ENCODE peak calls at places on chromosomes 16 and 17, in seven cellular contexts. Y is A549, T is heart left ventricle, K is gastrocnemius medialis, U is Peyer's patch, E is breast epithelium, D is K562. J is an unnamed sample. For H3K4me1, the result is how much of the 10 kb centered on the place peaks cover.

GRCh38 chr17:69326302-69327059 is 452 bp downstream of the ABCA5 start:
- DNase-seq in U (no peak), Y (peak), T (no peak), D (no peak), E (no peak), K (no peak), J (no peak)

GRCh38 chr16:11546522-11547485 is 39.9 kb downstream of the LITAF start:
- DNase-seq in E (no peak), K (no peak), T (no peak), U (no peak), Y (peak), D (no peak), J (no peak)

GRCh38 chr17:12730931-12731521 is 58.3 kb upstream of the ARHGAP44 start:
- DNase-seq in D (no peak), T (peak), E (peak), Y (peak), K (no peak), U (peak), J (peak)

GRCh38 chr16:20306401-20306800 is 20.9 kb downstream of the GP2 start:
- DNase-seq in T (no peak), Y (no peak), K (no peak), D (no peak), U (no peak), E (no peak), J (no peak)

GRCh38 chr16:71919033-71919432 is 23.7 kb downstream of the IST1 start:
- DNase-seq in D (no peak), Y (no peak), T (no peak), E (no peak), K (no peak), U (no peak), J (no peak)

GRCh38 chr17:44607836-44608690 is 48.2 kb upstream of the MEIOC start:
- DNase-seq in U (no peak), T (no peak), D (no peak), K (no peak), Y (no peak), E (no peak), J (no peak)

GRCh38 chr16:280552-280951 is at the start of gene ARHGDIG:
- DNase-seq in Y (no peak), T (no peak), K (no peak), D (peak), U (no peak), E (no peak), J (no peak)

GRCh38 chr17:37608369-37609169 is 649 bp downstream of the SYNRG start:
- DNase-seq in U (no peak), K (no peak), E (no peak), Y (peak), D (no peak), T (no peak), J (no peak)

GRCh38 chr16:81744911-81745310 is 34.2 kb upstream of the PLCG2 start:
- DNase-seq in E (no peak), Y (no peak), U (no peak), K (no peak), T (no peak), D (no peak), J (no peak)

GRCh38 chr17:77963441-77963840 is 4.9 kb downstream of the TNRC6C start:
- DNase-seq in D (peak), E (peak), Y (no peak), K (peak), U (no peak), T (peak), J (peak)

GRCh38 chr17:4534928-4535666 is 20.1 kb downstream of the MYBBP1A start:
- DNase-seq in T (peak), E (no peak), D (no peak), Y (no peak), U (no peak), K (no peak), J (no peak)
- H3K27ac ChIP-seq in T (peak), E (peak), D (no peak), Y (peak), U (no peak), K (peak), J (peak)

GRCh38 chr17:19248149-19248922 is 11.2 kb downstream of the EPN2 start:
- DNase-seq in T (no peak), E (no peak), K (peak), D (peak), U (no peak), Y (no peak), J (no peak)

GRCh38 chr17:19247423-19247822 is 10.3 kb downstream of the EPN2 start:
- DNase-seq in D (no peak), K (peak), U (no peak), T (no peak), E (no peak), Y (no peak), J (peak)

GRCh38 chr17:19249681-19250080 is 12.5 kb downstream of the EPN2 start:
- DNase-seq in T (peak), Y (no peak), U (no peak), D (no peak), E (no peak), K (peak), J (peak)

GRCh38 chr17:19250421-19251141 is 13.4 kb downstream of the EPN2 start:
- DNase-seq in D (no peak), U (no peak), T (peak), K (peak), E (peak), Y (no peak), J (peak)

DNA sequence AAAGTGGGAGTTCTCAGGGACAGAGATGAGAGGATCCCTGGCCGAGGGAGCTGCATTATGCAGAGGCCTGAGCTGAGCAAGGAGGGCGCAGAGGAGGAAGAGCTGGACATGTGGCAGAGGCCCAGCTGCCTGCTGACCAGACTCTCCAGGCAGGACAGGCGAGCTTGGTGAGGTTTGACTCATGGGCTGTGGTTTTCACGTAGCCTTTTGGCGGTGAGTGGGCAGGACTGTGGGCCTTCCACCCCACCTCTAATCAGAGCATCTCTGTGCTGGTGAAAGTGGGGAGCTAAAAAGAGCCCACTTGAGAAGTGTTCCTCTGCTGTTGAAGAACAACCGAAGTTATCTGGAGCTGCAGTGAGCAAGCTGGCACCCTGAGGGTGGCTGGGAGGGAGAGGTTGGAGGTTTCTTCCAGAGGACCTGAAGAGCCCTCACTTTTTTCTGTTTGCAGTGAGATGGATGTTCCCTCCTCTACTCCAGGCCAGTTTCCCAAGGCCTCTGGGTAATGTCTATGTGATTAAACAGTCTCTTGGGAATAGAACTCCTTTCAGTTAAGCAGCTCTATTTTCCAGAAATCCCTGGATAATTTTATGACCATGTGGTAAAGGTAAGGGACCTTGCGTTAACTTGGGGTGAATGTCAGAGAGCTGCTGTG is 11.9 kb downstream of the EPN2 start:
- DNase-seq in Y (no peak), E (no peak), D (no peak), T (peak), U (no peak), K (peak), J (peak)
- H3K4me1 ChIP-seq in Y (under half), E (under half), D (under half), T (under half), U (under half), K (under half), J (half or more)

GRCh38 chr17:57987582-57988300 is at the start of gene VEZF1:
- DNase-seq in Y (peak), D (peak), U (peak), T (peak), K (peak), E (peak), J (peak)
- TF ChIP-seq POLR2A in Y (peak), D (no peak), U (no peak), T (no peak), K (peak), E (peak), J (peak)

GRCh38 chr16:67551091-67551490 is 11.2 kb upstream of the CTCF start:
- DNase-seq in D (no peak), K (no peak), T (peak), Y (no peak), U (no peak), E (no peak), J (peak)

GRCh38 chr16:67549240-67549639 is 13.1 kb upstream of the CTCF start:
- DNase-seq in D (no peak), K (no peak), T (peak), E (no peak), Y (no peak), U (no peak), J (peak)

GRCh38 chr16:67552476-67552875 is 9.8 kb upstream of the CTCF start:
- DNase-seq in E (no peak), K (no peak), Y (no peak), T (peak), D (no peak), U (no peak), J (peak)

GRCh38 chr16:67549936-67550335 is 12.4 kb upstream of the CTCF start:
- DNase-seq in U (no peak), D (no peak), K (no peak), T (peak), Y (no peak), E (no peak), J (peak)

GRCh38 chr16:67551972-67552371 is 10.4 kb upstream of the CTCF start:
- DNase-seq in D (no peak), E (no peak), T (peak), Y (no peak), K (no peak), U (no peak), J (peak)
- H3K27ac ChIP-seq in D (no peak), E (no peak), T (peak), Y (no peak), K (peak), U (peak), J (no peak)

GRCh38 chr17:59786536-59787319 is 79.3 kb downstream of the VMP1 start:
- DNase-seq in U (no peak), T (no peak), E (peak), K (no peak), Y (peak), D (peak), J (peak)

GRCh38 chr17:59790936-59791335 is 83.5 kb downstream of the VMP1 start:
- DNase-seq in U (no peak), T (no peak), K (no peak), E (no peak), D (no peak), Y (no peak), J (no peak)

GRCh38 chr17:59783221-59784016 is 76.0 kb downstream of the VMP1 start:
- DNase-seq in Y (peak), T (no peak), E (no peak), U (no peak), D (peak), K (no peak), J (no peak)

GRCh38 chr17:59786213-59786535 is 78.7 kb downstream of the VMP1 start:
- DNase-seq in D (no peak), T (no peak), K (no peak), U (no peak), E (no peak), Y (no peak), J (no peak)

DNA sequence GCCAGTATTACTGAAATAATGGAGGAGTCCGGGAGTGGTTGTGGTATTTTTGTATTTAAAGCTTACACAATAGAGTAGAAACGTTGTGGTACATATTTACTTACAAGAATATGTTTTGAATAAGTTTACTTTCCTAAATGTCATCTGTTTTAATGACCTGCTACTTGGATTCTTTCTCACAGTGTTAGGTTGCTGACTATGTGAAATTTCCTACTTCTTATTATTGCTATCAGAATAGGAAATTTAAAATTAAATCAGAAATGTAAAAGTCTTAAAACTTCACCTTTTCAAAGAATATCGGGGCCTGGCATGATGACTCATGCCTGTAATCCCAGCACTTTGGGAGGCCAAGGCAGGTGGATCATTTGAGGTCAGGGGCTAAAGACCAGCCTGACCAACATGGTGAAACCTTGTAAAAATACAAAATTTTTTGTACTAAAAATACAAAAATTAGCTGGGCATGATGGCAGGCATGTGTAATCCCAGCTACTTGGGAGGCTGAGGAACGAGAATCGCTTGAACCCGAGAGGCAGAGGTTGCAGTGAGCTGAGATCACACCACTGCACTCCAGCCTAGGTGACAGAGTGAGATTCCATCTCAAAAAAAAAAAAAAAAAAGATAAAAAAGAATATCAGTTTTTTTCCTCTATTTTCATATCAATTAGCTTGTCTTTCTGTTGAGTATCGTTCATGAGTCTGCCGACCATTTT is 77.8 kb downstream of the VMP1 start:
- DNase-seq in T (no peak), D (no peak), E (no peak), U (no peak), K (no peak), Y (peak), J (no peak)
- H3K4me1 ChIP-seq in T (under half), D (under half), E (under half), U (under half), K (under half), Y (half or more), J (half or more)

DNA sequence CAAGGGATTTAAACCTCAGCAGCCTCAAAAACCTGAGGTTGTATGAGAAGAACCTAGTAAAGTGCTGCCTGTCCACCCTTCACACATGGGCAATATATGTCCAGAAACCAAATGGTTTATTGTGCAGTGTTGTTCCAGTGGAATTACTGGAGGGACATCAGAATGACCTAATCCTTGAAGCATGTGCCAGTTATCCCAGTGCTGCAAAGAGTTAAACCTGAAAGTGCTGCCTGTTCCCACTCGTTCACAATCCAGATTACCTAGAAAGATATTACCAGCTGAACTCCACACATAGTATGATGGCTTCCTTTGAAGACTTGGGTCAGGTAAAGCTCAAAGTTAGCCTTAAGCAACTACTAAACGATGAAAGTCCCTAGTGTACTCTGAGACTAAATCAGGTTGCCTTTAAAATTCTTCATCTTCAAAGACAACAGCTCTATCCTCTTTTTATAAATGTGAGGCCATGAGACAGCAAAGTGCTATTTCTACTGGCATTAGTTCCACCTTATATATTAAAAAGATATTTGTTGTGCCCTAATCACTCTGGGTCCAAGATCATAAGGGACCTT is 133.1 kb downstream of the SNX11 start:
- DNase-seq in D (no peak), E (no peak), T (no peak), K (no peak), U (no peak), Y (peak), J (no peak)
- TF ChIP-seq POLR2A in D (no peak), E (no peak), T (no peak), K (no peak), U (no peak), Y (no peak), J (no peak)

GRCh38 chr17:82544431-82545070 is 25.0 kb downstream of the FOXK2 start:
- DNase-seq in Y (no peak), E (no peak), U (no peak), T (peak), K (peak), D (no peak), J (no peak)

GRCh38 chr17:82545071-82545462 is 25.5 kb downstream of the FOXK2 start:
- DNase-seq in K (no peak), E (no peak), D (no peak), U (no peak), Y (no peak), T (no peak), J (peak)

GRCh38 chr17:82547981-82548380 is 28.4 kb downstream of the FOXK2 start:
- DNase-seq in T (no peak), K (no peak), Y (no peak), E (no peak), U (no peak), D (no peak), J (no peak)

GRCh38 chr17:82536220-82537201 is 17.0 kb downstream of the FOXK2 start:
- DNase-seq in T (peak), D (no peak), Y (no peak), U (no peak), K (no peak), E (no peak), J (peak)

DNA sequence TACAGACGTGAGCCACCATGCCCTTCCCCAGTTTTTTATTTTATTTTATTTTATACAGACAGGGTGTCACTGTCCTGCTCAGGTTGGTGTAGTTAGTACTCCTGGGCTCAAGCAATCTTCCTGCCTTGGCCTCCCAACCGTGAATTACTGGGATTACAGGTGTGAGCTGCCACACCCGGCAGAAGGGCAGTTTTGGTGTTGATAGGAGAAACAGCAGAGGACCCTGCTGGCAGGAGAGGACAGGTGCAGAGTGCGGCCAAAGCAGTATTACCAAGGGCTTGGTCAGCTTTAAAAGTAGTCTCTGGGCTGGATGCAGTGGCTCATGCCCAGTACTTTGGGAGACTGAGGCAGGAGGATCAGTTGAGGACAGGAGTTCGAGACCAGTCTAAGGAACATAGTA is 22.9 kb downstream of the FOXK2 start:
- DNase-seq in Y (no peak), E (no peak), T (no peak), D (no peak), K (no peak), U (no peak), J (no peak)
- H3K27ac ChIP-seq in Y (no peak), E (no peak), T (no peak), D (no peak), K (no peak), U (no peak), J (peak)

J was measured in sigmoid colon.